ENCODE peak calls at places on chromosomes 3 and 15, in six cellular contexts. T, A, L, C, R and F are unnamed samples. For H3K4me1, the result is how much of the 10 kb centered on the place peaks cover.

GRCh38 chr15:66937588-66937987 is 127.8 kb upstream of the SMAD3 start:
- DNase-seq in T (no peak), A (no peak), L (no peak), C (no peak), R (no peak), F (no peak)

GRCh38 chr15:42073418-42073817 is 20.9 kb downstream of the PLA2G4D start:
- DNase-seq in T (no peak), A (no peak), L (no peak), C (no peak), R (no peak), F (no peak)

GRCh38 chr3:155664922-155665695 is 79.8 kb downstream of the PLCH1 start:
- DNase-seq in T (peak), A (no peak), L (no peak), C (no peak), R (no peak), F (peak)

GRCh38 chr3:159911011-159911663 is 77.5 kb upstream of the IL12A start:
- DNase-seq in T (peak), A (no peak), L (no peak), C (no peak), R (no peak), F (no peak)

GRCh38 chr3:52092291-52092660 is 35.9 kb upstream of the DUSP7 start:
- DNase-seq in T (no peak), A (no peak), L (no peak), C (peak), R (no peak), F (no peak)

GRCh38 chr3:150062492-150062891 is 91.8 kb upstream of the PFN2 start:
- DNase-seq in T (peak), A (no peak), L (no peak), C (no peak), R (no peak), F (no peak)

GRCh38 chr3:61724183-61724582 is 162.8 kb downstream of the PTPRG start:
- DNase-seq in T (no peak), A (no peak), L (no peak), C (no peak), R (no peak), F (no peak)

GRCh38 chr3:143806043-143806442 is 42.2 kb downstream of the SLC9A9 start:
- DNase-seq in T (no peak), A (no peak), L (no peak), C (no peak), R (no peak), F (no peak)

GRCh38 chr3:178709047-178709446 is 172.8 kb downstream of the KCNMB2 start:
- DNase-seq in T (no peak), A (no peak), L (no peak), C (no peak), R (peak), F (no peak)

GRCh38 chr3:194488007-194488742 is 1.4 kb upstream of the ATP13A3 start:
- DNase-seq in T (no peak), A (no peak), L (no peak), C (no peak), R (no peak), F (no peak)

GRCh38 chr3:146889616-146890015 is 284.5 kb upstream of the PLSCR5 start:
- DNase-seq in T (no peak), A (no peak), L (no peak), C (no peak), R (no peak), F (no peak)

GRCh38 chr3:134923286-134923685 is 128.2 kb downstream of the EPHB1 start:
- DNase-seq in T (no peak), A (no peak), L (no peak), C (no peak), R (no peak), F (no peak)

GRCh38 chr15:77497942-77498361 is 77.3 kb downstream of the HMG20A start:
- DNase-seq in T (no peak), A (no peak), L (peak), C (no peak), R (no peak), F (peak)

GRCh38 chr3:167866321-167866720 is 130.8 kb downstream of the SERPINI1 start:
- DNase-seq in T (no peak), A (no peak), L (no peak), C (no peak), R (no peak), F (no peak)

GRCh38 chr3:52278510-52279069 is at the start of gene WDR82:
- DNase-seq in T (peak), A (peak), L (peak), C (peak), R (peak), F (peak)

GRCh38 chr3:134371542-134372324 is 2.5 kb downstream of the AMOTL2 start:
- DNase-seq in T (peak), A (no peak), L (no peak), C (peak), R (no peak), F (no peak)

GRCh38 chr3:134299185-134299887 is 48.7 kb upstream of the RYK start:
- DNase-seq in T (no peak), A (no peak), L (no peak), C (peak), R (no peak), F (no peak)

GRCh38 chr3:141386611-141387110 is 18.4 kb downstream of the ZBTB38 start:
- DNase-seq in T (no peak), A (peak), L (no peak), C (no peak), R (no peak), F (no peak)

GRCh38 chr3:141388823-141389617 is 20.7 kb downstream of the ZBTB38 start:
- DNase-seq in T (no peak), A (no peak), L (no peak), C (no peak), R (no peak), F (no peak)

GRCh38 chr3:128488636-128488994 is 4.4 kb downstream of the GATA2 start:
- DNase-seq in T (no peak), A (peak), L (peak), C (no peak), R (no peak), F (no peak)

GRCh38 chr3:123448503-123449091 is at the start of gene ADCY5:
- DNase-seq in T (no peak), A (peak), L (peak), C (peak), R (no peak), F (peak)

GRCh38 chr3:151169700-151170224 is 33.3 kb downstream of the GPR171 start:
- DNase-seq in T (no peak), A (no peak), L (no peak), C (no peak), R (no peak), F (no peak)

GRCh38 chr3:99534951-99535704 is 103.3 kb upstream of the COL8A1 start:
- DNase-seq in T (peak), A (no peak), L (no peak), C (no peak), R (no peak), F (no peak)

GRCh38 chr3:20511863-20512262 is 325.9 kb upstream of the SGO1 start:
- DNase-seq in T (no peak), A (no peak), L (peak), C (no peak), R (peak), F (no peak)

GRCh38 chr3:152719264-152719663 is 115.7 kb upstream of the P2RY1 start:
- DNase-seq in T (no peak), A (no peak), L (peak), C (no peak), R (no peak), F (no peak)

GRCh38 chr15:29225534-29226224 is 43.9 kb downstream of the NSMCE3 start:
- DNase-seq in T (no peak), A (no peak), L (no peak), C (no peak), R (no peak), F (no peak)

GRCh38 chr15:90845201-90845949 is 23.0 kb upstream of the FURIN start:
- DNase-seq in T (peak), A (no peak), L (no peak), C (no peak), R (no peak), F (no peak)

GRCh38 chr3:100737334-100737733 is 28.0 kb downstream of the TFG start:
- DNase-seq in T (no peak), A (no peak), L (peak), C (no peak), R (peak), F (no peak)

GRCh38 chr3:40516201-40516600 is 8.6 kb upstream of the ZNF621 start:
- DNase-seq in T (no peak), A (no peak), L (no peak), C (no peak), R (no peak), F (no peak)

GRCh38 chr3:143901105-143901504 is 52.8 kb upstream of the SLC9A9 start:
- DNase-seq in T (no peak), A (no peak), L (no peak), C (no peak), R (no peak), F (no peak)

GRCh38 chr3:43181202-43181910 is 75.5 kb upstream of the POMGNT2 start:
- DNase-seq in T (no peak), A (no peak), L (no peak), C (no peak), R (no peak), F (no peak)

GRCh38 chr15:42373274-42373673 is 14.0 kb downstream of the CAPN3 start:
- DNase-seq in T (no peak), A (no peak), L (no peak), C (no peak), R (no peak), F (no peak)

GRCh38 chr3:195597848-195598247 is 14.1 kb upstream of the APOD start:
- DNase-seq in T (no peak), A (no peak), L (no peak), C (no peak), R (no peak), F (no peak)

GRCh38 chr3:10026084-10026890 is at the start of gene FANCD2:
- DNase-seq in T (peak), A (peak), L (peak), C (peak), R (peak), F (peak)

GRCh38 chr3:171204942-171205341 is 178.4 kb upstream of the SLC2A2 start:
- DNase-seq in T (no peak), A (no peak), L (no peak), C (no peak), R (no peak), F (no peak)

GRCh38 chr15:45399381-45400212 is 21.3 kb upstream of the GATM start:
- DNase-seq in T (peak), A (no peak), L (peak), C (no peak), R (no peak), F (no peak)

DNA sequence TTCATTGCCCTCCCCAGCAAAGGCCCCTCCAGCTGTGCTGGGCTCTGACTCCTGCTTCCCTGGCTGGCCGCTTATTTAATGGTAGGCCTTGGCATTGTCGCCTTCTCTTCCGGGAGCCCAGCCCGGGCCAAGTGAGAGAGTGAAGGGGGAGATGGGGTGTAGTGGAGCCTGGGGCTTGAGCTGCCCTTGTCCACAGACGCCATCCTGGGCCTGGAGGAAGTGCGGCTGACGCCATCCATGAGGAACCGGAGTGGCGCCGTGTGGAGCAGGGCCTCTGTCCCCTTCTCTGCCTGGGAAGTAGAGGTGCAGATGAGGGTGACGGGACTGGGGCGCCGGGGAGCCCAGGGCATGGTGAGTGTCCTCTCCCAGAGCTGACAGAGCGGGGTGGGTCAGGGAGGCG is 3.3 kb downstream of the LMAN1L start:
- DNase-seq in T (no peak), A (no peak), L (no peak), C (no peak), R (no peak), F (no peak)
- H3K4me1 ChIP-seq in T (under half), A (under half), L (under half), C (under half), R (half or more), F (under half)

GRCh38 chr3:18439281-18439680 is 14.1 kb upstream of the SATB1 start:
- DNase-seq in T (no peak), A (no peak), L (no peak), C (no peak), R (no peak), F (no peak)

GRCh38 chr3:18438586-18438985 is 13.4 kb upstream of the SATB1 start:
- DNase-seq in T (no peak), A (no peak), L (no peak), C (peak), R (no peak), F (no peak)

GRCh38 chr3:18442743-18443669 is 17.9 kb upstream of the SATB1 start:
- DNase-seq in T (no peak), A (no peak), L (no peak), C (no peak), R (no peak), F (no peak)

GRCh38 chr3:18441521-18441920 is 16.4 kb upstream of the SATB1 start:
- DNase-seq in T (no peak), A (no peak), L (no peak), C (no peak), R (no peak), F (no peak)

GRCh38 chr3:18440053-18440768 is 15.1 kb upstream of the SATB1 start:
- DNase-seq in T (no peak), A (no peak), L (no peak), C (no peak), R (no peak), F (no peak)
- H3K4me1 ChIP-seq in T (under half), A (under half), L (under half), C (under half), R (under half), F (under half)

GRCh38 chr15:76354823-76355440 is 18.4 kb downstream of the ISL2 start:
- DNase-seq in T (no peak), A (no peak), L (no peak), C (no peak), R (no peak), F (no peak)
- H3K4me1 ChIP-seq in T (under half), A (under half), L (under half), C (under half), R (under half), F (under half)

DNA sequence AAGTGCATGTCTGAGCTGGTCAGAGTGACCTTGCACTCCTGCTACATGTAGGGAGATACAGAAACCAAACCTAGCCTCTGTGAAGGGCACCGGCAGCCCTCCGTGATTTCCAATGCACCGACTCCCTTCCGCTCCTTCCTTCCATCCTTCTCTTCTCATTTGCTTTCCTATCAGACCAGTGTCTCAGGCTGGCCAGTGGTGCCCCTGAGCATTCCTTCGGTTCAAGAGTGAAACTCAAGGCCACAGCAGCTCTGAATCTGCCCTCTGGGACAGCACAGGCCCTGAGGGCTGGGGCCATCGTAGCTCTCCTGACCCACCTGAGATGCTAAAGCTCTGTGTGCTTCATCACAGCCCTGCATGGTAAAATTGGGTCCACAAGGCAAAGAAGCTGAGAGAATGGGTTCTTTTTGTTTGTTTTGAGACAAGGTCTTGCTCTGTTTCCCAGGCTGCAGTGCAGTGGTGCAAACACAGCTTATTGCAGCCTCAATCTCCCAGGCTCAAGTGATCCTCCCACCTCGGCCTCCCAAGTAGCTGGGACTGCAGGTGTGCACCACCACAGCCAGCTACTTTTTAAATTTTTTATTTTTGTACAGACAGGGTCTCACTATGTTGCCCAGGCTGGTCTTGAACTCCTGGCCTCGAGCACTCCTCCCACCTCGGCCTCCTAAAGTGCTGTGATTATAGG is 2.3 kb upstream of the BMF start:
- DNase-seq in T (no peak), A (no peak), L (no peak), C (no peak), R (no peak), F (no peak)
- H3K4me1 ChIP-seq in T (under half), A (under half), L (under half), C (under half), R (under half), F (under half)

DNA sequence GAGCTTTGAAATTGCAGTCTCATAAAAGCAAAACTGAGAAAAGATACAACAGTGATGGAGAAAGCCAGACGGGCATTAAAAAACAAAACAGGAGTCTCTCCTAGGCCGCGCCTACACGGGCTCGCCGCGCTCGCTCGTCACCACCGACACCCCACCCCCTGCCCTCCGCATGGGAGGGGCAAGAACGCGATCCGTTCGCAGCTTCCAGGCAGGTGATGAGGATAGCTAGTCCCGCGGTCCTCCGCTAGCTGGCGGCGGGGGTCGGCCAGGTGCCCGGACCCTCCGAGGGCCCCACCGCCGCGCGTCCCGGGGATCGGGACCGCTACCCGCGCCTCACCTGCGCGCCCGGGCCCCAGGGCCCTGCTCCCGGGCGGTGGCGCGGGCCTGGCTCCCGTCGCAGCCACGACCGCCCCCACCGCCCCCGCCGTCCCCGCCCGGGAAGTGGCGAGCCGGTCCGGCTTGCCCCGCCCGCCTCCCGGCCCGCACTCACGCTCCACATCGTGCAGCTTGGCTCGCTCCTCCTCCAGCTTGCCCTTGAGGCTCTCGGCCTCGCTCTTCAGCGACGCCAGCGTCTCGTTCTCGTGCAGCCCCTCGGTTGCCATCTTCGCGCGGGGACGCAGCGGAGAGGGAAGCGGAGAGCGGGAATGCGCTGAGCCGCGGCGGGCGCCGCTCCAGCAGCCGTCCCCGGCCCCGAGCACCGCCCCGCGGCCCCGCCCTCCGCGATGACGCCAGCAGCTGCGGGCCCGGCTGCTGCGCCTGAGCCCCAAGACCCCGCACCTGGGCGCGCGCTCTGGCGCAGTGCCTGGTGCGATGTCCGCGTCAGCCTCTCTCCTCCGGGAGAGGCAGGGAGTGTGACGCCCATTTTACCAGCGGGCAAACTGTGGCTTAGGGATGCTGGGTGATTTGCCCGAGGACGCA is 11.7 kb downstream of the GNB5 start:
- DNase-seq in T (peak), A (peak), L (peak), C (peak), R (no peak), F (peak)
- H3K4me1 ChIP-seq in T (under half), A (under half), L (under half), C (under half), R (under half), F (under half)

DNA sequence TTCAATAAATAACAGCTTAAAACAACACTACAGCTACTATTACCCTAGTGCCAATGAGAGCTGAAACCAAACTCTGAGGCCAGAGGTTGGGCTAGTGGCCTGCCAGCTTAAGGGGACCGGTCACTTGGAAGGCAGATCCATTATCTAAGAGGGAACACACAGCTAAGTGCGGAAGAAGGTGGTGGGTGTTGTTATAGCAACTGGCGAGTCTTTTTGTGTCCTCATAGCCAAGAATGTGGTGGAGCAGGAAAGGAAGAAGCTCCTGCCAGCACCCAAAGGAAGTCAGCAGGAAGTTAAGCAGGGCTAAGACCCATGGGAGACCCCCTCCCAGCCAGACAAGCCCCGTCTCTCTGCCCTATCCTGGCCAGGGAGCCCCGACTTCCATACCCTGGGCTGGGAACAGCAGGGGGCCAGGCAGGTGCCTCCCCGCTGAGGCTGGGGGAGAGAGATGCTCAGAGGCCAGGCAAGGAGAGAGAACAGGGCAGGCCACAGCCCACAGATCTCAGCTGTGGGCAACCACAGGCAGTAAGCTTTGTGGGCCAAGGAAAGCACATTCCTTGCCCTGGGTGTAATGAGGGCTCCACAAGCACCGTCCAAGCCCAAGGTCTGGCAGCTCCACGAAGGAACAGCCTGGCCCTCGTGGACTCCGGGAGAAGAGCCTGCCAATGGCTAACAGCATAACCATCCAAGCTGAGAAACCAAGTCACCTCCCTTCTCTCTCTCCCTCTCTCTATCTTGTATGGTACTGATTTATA is 34.0 kb upstream of the HRH1 start:
- DNase-seq in T (no peak), A (no peak), L (no peak), C (peak), R (no peak), F (no peak)
- H3K4me1 ChIP-seq in T (under half), A (under half), L (under half), C (under half), R (under half), F (under half)

GRCh38 chr3:45860481-45860880 is 18.6 kb upstream of the LZTFL1 start:
- DNase-seq in T (no peak), A (no peak), L (no peak), C (no peak), R (no peak), F (no peak)
- H3K4me1 ChIP-seq in T (under half), A (under half), L (under half), C (under half), R (under half), F (under half)